ENCODE peak calls at places on chromosome 13, in four cellular contexts. One of them, this sample, is unnamed.

GRCh38 chr13:45749026-45749759 is 47.1 kb downstream of the CBY2 start:
- DNase-seq in adrenal gland: no peak
- DNase-seq in progenitor cell of endocrine pancreas: no peak
- DNase-seq in heart left ventricle: no peak
- DNase-seq in this sample: no peak

GRCh38 chr13:73708393-73708985 is 425.7 kb downstream of the KLF12 start:
- DNase-seq in adrenal gland: peak
- DNase-seq in progenitor cell of endocrine pancreas: peak
- DNase-seq in heart left ventricle: no peak
- DNase-seq in this sample: peak

GRCh38 chr13:31116224-31116623 is 45.5 kb downstream of the HSPH1 start:
- DNase-seq in adrenal gland: peak
- DNase-seq in progenitor cell of endocrine pancreas: no peak
- DNase-seq in heart left ventricle: no peak
- DNase-seq in this sample: no peak

GRCh38 chr13:91292630-91293221 is 54.8 kb upstream of the MIR17HG start:
- DNase-seq in adrenal gland: no peak
- DNase-seq in progenitor cell of endocrine pancreas: no peak
- DNase-seq in heart left ventricle: no peak
- DNase-seq in this sample: no peak

GRCh38 chr13:95360464-95361097 is 59.3 kb upstream of the ABCC4 start:
- DNase-seq in adrenal gland: peak
- DNase-seq in progenitor cell of endocrine pancreas: no peak
- DNase-seq in heart left ventricle: no peak
- DNase-seq in this sample: no peak

GRCh38 chr13:75993823-75994222 is 357.7 kb downstream of the LMO7 start:
- DNase-seq in adrenal gland: no peak
- DNase-seq in progenitor cell of endocrine pancreas: no peak
- DNase-seq in heart left ventricle: no peak
- DNase-seq in this sample: no peak

GRCh38 chr13:73331556-73331955 is 272.8 kb downstream of the KLF5 start:
- DNase-seq in adrenal gland: no peak
- DNase-seq in progenitor cell of endocrine pancreas: no peak
- DNase-seq in heart left ventricle: no peak
- DNase-seq in this sample: no peak

GRCh38 chr13:74850893-74851292 is 631.1 kb downstream of the TBC1D4 start:
- DNase-seq in adrenal gland: no peak
- DNase-seq in progenitor cell of endocrine pancreas: no peak
- DNase-seq in heart left ventricle: no peak
- DNase-seq in this sample: no peak

GRCh38 chr13:36343766-36344165 is 2.4 kb downstream of the SPART start:
- DNase-seq in adrenal gland: peak
- DNase-seq in progenitor cell of endocrine pancreas: no peak
- DNase-seq in heart left ventricle: no peak
- DNase-seq in this sample: no peak

GRCh38 chr13:34207334-34207733 is 389.4 kb downstream of the RFC3 start:
- DNase-seq in adrenal gland: peak
- DNase-seq in progenitor cell of endocrine pancreas: no peak
- DNase-seq in heart left ventricle: peak
- DNase-seq in this sample: peak

GRCh38 chr13:112638157-112638750 is 50.3 kb upstream of the TUBGCP3 start:
- DNase-seq in adrenal gland: no peak
- DNase-seq in progenitor cell of endocrine pancreas: no peak
- DNase-seq in heart left ventricle: no peak
- DNase-seq in this sample: no peak

GRCh38 chr13:41709511-41709910 is 251.4 kb downstream of the VWA8 start:
- DNase-seq in adrenal gland: no peak
- DNase-seq in progenitor cell of endocrine pancreas: no peak
- DNase-seq in heart left ventricle: no peak
- DNase-seq in this sample: no peak

GRCh38 chr13:113211774-113212173 is 2.4 kb downstream of the CUL4A start:
- DNase-seq in adrenal gland: no peak
- DNase-seq in progenitor cell of endocrine pancreas: no peak
- DNase-seq in heart left ventricle: no peak
- DNase-seq in this sample: no peak

GRCh38 chr13:50376895-50377575 is 361.8 kb downstream of the KCNRG start:
- DNase-seq in adrenal gland: no peak
- DNase-seq in progenitor cell of endocrine pancreas: no peak
- DNase-seq in heart left ventricle: no peak
- DNase-seq in this sample: no peak

GRCh38 chr13:97058896-97059295 is 64.6 kb upstream of the OXGR1 start:
- DNase-seq in adrenal gland: no peak
- DNase-seq in progenitor cell of endocrine pancreas: no peak
- DNase-seq in heart left ventricle: no peak
- DNase-seq in this sample: no peak

GRCh38 chr13:41196620-41197019 is 2.3 kb upstream of the KBTBD7 start:
- DNase-seq in adrenal gland: no peak
- DNase-seq in progenitor cell of endocrine pancreas: no peak
- DNase-seq in heart left ventricle: no peak
- DNase-seq in this sample: peak

GRCh38 chr13:89982406-89983085 is 1364.9 kb upstream of the MIR17HG start:
- DNase-seq in adrenal gland: no peak
- DNase-seq in progenitor cell of endocrine pancreas: no peak
- DNase-seq in heart left ventricle: no peak
- DNase-seq in this sample: peak

GRCh38 chr13:95367309-95367843 is 66.1 kb upstream of the ABCC4 start:
- DNase-seq in adrenal gland: no peak
- DNase-seq in progenitor cell of endocrine pancreas: no peak
- DNase-seq in heart left ventricle: no peak
- DNase-seq in this sample: no peak

GRCh38 chr13:27600712-27601111 is 19.6 kb downstream of the LNX2 start:
- DNase-seq in adrenal gland: no peak
- DNase-seq in progenitor cell of endocrine pancreas: no peak
- DNase-seq in heart left ventricle: no peak
- DNase-seq in this sample: no peak

GRCh38 chr13:89457977-89458376 is 1786.8 kb downstream of the SLITRK5 start:
- DNase-seq in adrenal gland: no peak
- DNase-seq in progenitor cell of endocrine pancreas: no peak
- DNase-seq in heart left ventricle: no peak
- DNase-seq in this sample: peak

GRCh38 chr13:107373551-107373950 is 805.6 kb upstream of the ARGLU1 start:
- DNase-seq in adrenal gland: no peak
- DNase-seq in progenitor cell of endocrine pancreas: no peak
- DNase-seq in heart left ventricle: no peak
- DNase-seq in this sample: peak

GRCh38 chr13:25109341-25109740 is 13.4 kb downstream of the PABPC3 start:
- DNase-seq in adrenal gland: no peak
- DNase-seq in progenitor cell of endocrine pancreas: no peak
- DNase-seq in heart left ventricle: no peak
- DNase-seq in this sample: no peak
- TF ChIP-seq CTCF in adrenal gland: no peak
- TF ChIP-seq CTCF in progenitor cell of endocrine pancreas: no peak
- TF ChIP-seq CTCF in heart left ventricle: no peak
- TF ChIP-seq CTCF in this sample: no peak

GRCh38 chr13:26534036-26534726 is 23.3 kb upstream of the WASF3 start:
- DNase-seq in adrenal gland: no peak
- DNase-seq in progenitor cell of endocrine pancreas: no peak
- DNase-seq in heart left ventricle: no peak
- DNase-seq in this sample: no peak
- TF ChIP-seq CTCF in adrenal gland: no peak
- TF ChIP-seq CTCF in progenitor cell of endocrine pancreas: no peak
- TF ChIP-seq CTCF in heart left ventricle: no peak
- TF ChIP-seq CTCF in this sample: no peak

GRCh38 chr13:82740442-82740841 is 1141.8 kb downstream of the SLITRK1 start:
- DNase-seq in adrenal gland: no peak
- DNase-seq in progenitor cell of endocrine pancreas: no peak
- DNase-seq in heart left ventricle: no peak
- DNase-seq in this sample: no peak

GRCh38 chr13:82739881-82740280 is 1142.4 kb downstream of the SLITRK1 start:
- DNase-seq in adrenal gland: no peak
- DNase-seq in progenitor cell of endocrine pancreas: no peak
- DNase-seq in heart left ventricle: no peak
- DNase-seq in this sample: no peak
- TF ChIP-seq CTCF in adrenal gland: no peak
- TF ChIP-seq CTCF in progenitor cell of endocrine pancreas: no peak
- TF ChIP-seq CTCF in heart left ventricle: no peak
- TF ChIP-seq CTCF in this sample: peak

GRCh38 chr13:20869540-20869939 is 33.0 kb downstream of the XPO4 start:
- DNase-seq in adrenal gland: no peak
- DNase-seq in progenitor cell of endocrine pancreas: no peak
- DNase-seq in heart left ventricle: no peak
- DNase-seq in this sample: peak
- TF ChIP-seq CTCF in adrenal gland: peak
- TF ChIP-seq CTCF in progenitor cell of endocrine pancreas: peak
- TF ChIP-seq CTCF in heart left ventricle: peak
- TF ChIP-seq CTCF in this sample: peak

GRCh38 chr13:99459101-99459500 is 42.2 kb upstream of the TM9SF2 start:
- DNase-seq in adrenal gland: no peak
- DNase-seq in progenitor cell of endocrine pancreas: no peak
- DNase-seq in heart left ventricle: no peak
- DNase-seq in this sample: no peak
- TF ChIP-seq CTCF in adrenal gland: no peak
- TF ChIP-seq CTCF in progenitor cell of endocrine pancreas: no peak
- TF ChIP-seq CTCF in heart left ventricle: no peak
- TF ChIP-seq CTCF in this sample: no peak

GRCh38 chr13:110713642-110713952 is at the start of gene ING1:
- DNase-seq in adrenal gland: no peak
- DNase-seq in progenitor cell of endocrine pancreas: no peak
- DNase-seq in heart left ventricle: no peak
- DNase-seq in this sample: no peak

GRCh38 chr13:110713981-110714797 is 689 bp downstream of the ING1 start:
- DNase-seq in adrenal gland: peak
- DNase-seq in progenitor cell of endocrine pancreas: peak
- DNase-seq in heart left ventricle: peak
- DNase-seq in this sample: peak

GRCh38 chr13:110714798-110715394 is 1.4 kb downstream of the ING1 start:
- DNase-seq in adrenal gland: peak
- DNase-seq in progenitor cell of endocrine pancreas: peak
- DNase-seq in heart left ventricle: peak
- DNase-seq in this sample: peak

GRCh38 chr13:110716235-110716505 is 2.7 kb downstream of the ING1 start:
- DNase-seq in adrenal gland: peak
- DNase-seq in progenitor cell of endocrine pancreas: no peak
- DNase-seq in heart left ventricle: peak
- DNase-seq in this sample: peak

DNA sequence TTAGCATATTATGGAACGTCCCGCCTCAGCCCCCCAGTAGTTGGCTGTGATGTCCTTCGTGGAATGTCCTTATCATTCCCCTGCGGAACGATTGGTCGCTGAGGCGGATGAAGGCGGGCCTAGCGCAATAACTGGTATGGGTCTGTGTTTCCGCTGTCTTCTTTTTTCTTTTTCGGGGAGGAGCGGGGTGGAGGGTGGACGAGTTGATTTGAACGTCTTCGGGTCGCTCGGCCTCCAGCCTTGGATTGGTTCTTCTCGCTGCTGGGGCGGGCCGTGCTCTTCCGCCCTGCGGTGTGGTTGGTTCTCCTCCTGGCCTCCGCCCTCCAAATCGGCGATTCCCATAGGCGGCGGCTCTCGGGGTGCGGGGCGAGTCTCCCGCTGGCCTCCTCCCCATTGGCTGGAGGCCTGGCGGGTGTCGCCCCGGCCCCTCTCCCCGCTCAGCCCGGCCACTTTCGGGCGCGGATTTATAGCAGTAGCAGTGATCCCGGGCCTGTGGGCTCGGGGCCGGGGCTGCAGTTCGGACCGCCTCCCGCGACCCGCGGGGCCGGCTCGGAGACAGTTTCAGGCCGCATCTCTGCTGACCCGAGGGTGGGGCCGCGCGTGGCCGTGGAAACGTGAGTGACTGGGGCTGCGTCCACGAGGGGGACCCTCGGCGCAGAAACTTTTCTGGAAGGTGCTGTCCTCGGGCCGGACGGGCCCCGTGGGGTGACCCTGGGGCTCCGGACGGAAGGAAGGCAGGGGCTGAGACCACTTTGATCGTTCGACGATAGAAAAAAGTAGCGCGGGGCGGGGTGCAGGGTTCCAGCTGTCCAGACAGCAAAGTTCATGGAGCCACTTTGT is 2.1 kb downstream of the ING1 start:
- DNase-seq in adrenal gland: peak
- DNase-seq in progenitor cell of endocrine pancreas: peak
- DNase-seq in heart left ventricle: peak
- DNase-seq in this sample: peak
- TF ChIP-seq CTCF in adrenal gland: no peak
- TF ChIP-seq CTCF in progenitor cell of endocrine pancreas: peak
- TF ChIP-seq CTCF in heart left ventricle: peak
- TF ChIP-seq CTCF in this sample: peak

GRCh38 chr13:43304945-43305344 is 281.6 kb downstream of the DNAJC15 start:
- DNase-seq in adrenal gland: no peak
- DNase-seq in progenitor cell of endocrine pancreas: no peak
- DNase-seq in heart left ventricle: no peak
- DNase-seq in this sample: no peak
- TF ChIP-seq CTCF in adrenal gland: no peak
- TF ChIP-seq CTCF in progenitor cell of endocrine pancreas: no peak
- TF ChIP-seq CTCF in heart left ventricle: no peak
- TF ChIP-seq CTCF in this sample: no peak

GRCh38 chr13:100767192-100767591 is 92.6 kb upstream of the TMTC4 start:
- DNase-seq in adrenal gland: no peak
- DNase-seq in progenitor cell of endocrine pancreas: no peak
- DNase-seq in heart left ventricle: no peak
- DNase-seq in this sample: no peak

GRCh38 chr13:100765021-100765420 is 90.4 kb upstream of the TMTC4 start:
- DNase-seq in adrenal gland: no peak
- DNase-seq in progenitor cell of endocrine pancreas: no peak
- DNase-seq in heart left ventricle: no peak
- DNase-seq in this sample: no peak
- TF ChIP-seq CTCF in adrenal gland: no peak
- TF ChIP-seq CTCF in progenitor cell of endocrine pancreas: no peak
- TF ChIP-seq CTCF in heart left ventricle: no peak
- TF ChIP-seq CTCF in this sample: no peak

This sample was measured in cardiac muscle cell.